ENCODE peak calls at places on chromosomes 12 and 14, in five cellular contexts. N, F, Q, T and I are unnamed samples.

GRCh38 chr14:29168149-29168548 is 401.6 kb downstream of the FOXG1 start:
- DNase-seq in N (no peak), T (no peak), F (no peak), Q (no peak), I (no peak)

GRCh38 chr12:51887476-51888315 is at the start of gene ANKRD33:
- DNase-seq in Q (no peak), N (peak), T (no peak), F (no peak), I (no peak)

GRCh38 chr12:5630101-5630500 is 198.2 kb downstream of the NTF3 start:
- DNase-seq in Q (no peak), N (no peak), F (no peak), T (no peak), I (no peak)

GRCh38 chr12:119699199-119699765 is 31.3 kb downstream of the PRKAB1 start:
- DNase-seq in Q (no peak), F (no peak), T (no peak), N (no peak), I (no peak)

GRCh38 chr12:38904932-38905479 is 385 bp downstream of the CPNE8 start:
- DNase-seq in F (no peak), Q (no peak), T (no peak), N (peak), I (no peak)

GRCh38 chr12:100464529-100464928 is 9.1 kb upstream of the NR1H4 start:
- DNase-seq in T (no peak), Q (no peak), F (no peak), N (no peak), I (no peak)

GRCh38 chr12:58668831-58669230 is 251.5 kb downstream of the LRIG3 start:
- DNase-seq in N (no peak), Q (peak), T (no peak), F (no peak), I (no peak)

GRCh38 chr12:125871811-125872594 is 806.8 kb downstream of the AACS start:
- DNase-seq in T (no peak), N (no peak), F (no peak), Q (no peak), I (no peak)

GRCh38 chr14:50774542-50775267 is 56.3 kb downstream of the NIN start:
- DNase-seq in Q (no peak), N (no peak), T (no peak), F (no peak), I (no peak)

GRCh38 chr14:71511152-71511551 is 421.1 kb upstream of the RGS6 start:
- DNase-seq in N (no peak), F (no peak), T (no peak), Q (no peak), I (no peak)

GRCh38 chr14:95519699-95520098 is 3.2 kb upstream of the SYNE3 start:
- DNase-seq in F (peak), N (peak), T (peak), Q (no peak), I (no peak)

GRCh38 chr12:45655186-45655585 is 74.3 kb upstream of the ARID2 start:
- DNase-seq in T (peak), Q (no peak), F (peak), N (no peak), I (peak)